ENCODE peak calls at places on chromosomes 4 and X, in seven cellular contexts. Q is T-helper 1 cell, J is fibroblast of pulmonary artery, P is kidney tubule cell, M is endodermal cell, V is psoas muscle, D is NCI-H1417. L is an unnamed sample.

GRCh38 chr4:40672528-40673522 is 43.2 kb upstream of the RBM47 start:
- DNase-seq in Q (no peak), J (peak), P (peak), M (peak), V (no peak), D (no peak), L (peak)

GRCh38 chr4:30839583-30840520 is 119.7 kb downstream of the PCDH7 start:
- DNase-seq in Q (no peak), J (peak), P (no peak), M (no peak), V (no peak), D (no peak), L (no peak)

GRCh38 chrX:54747713-54748393 is 50.2 kb downstream of the ITIH6 start:
- DNase-seq in Q (no peak), J (no peak), P (no peak), M (no peak), V (no peak), D (no peak), L (no peak)

GRCh38 chr4:122709236-122709635 is 23.3 kb upstream of the BBS12 start:
- DNase-seq in Q (no peak), J (no peak), P (no peak), M (no peak), V (no peak), D (no peak), L (no peak)

GRCh38 chr4:55742655-55743191 is 76.9 kb upstream of the EXOC1L start:
- DNase-seq in Q (no peak), J (peak), P (peak), M (no peak), V (no peak), D (no peak), L (no peak)

GRCh38 chrX:154596290-154596929 is 11.5 kb downstream of the CTAG1A start:
- DNase-seq in Q (no peak), J (peak), P (peak), M (peak), V (no peak), D (no peak), L (no peak)

GRCh38 chrX:19592952-19593351 is 77.6 kb upstream of the MAP3K15 start:
- DNase-seq in Q (no peak), J (no peak), P (no peak), M (no peak), V (no peak), D (no peak), L (no peak)

GRCh38 chr4:176123710-176124407 is 58.2 kb downstream of the WDR17 start:
- DNase-seq in Q (no peak), J (peak), P (peak), M (peak), V (no peak), D (no peak), L (peak)